ENCODE peak calls at places on chromosome 5, in four cellular contexts. X, L, T and G are unnamed samples.

GRCh38 chr5:158320178-158320674 is 461.3 kb upstream of the CLINT1 start:
- DNase-seq in X (no peak), T (no peak), L (no peak), G (no peak)

GRCh38 chr5:96790851-96791513 is 16.8 kb downstream of the ERAP1 start:
- DNase-seq in T (no peak), X (no peak), L (no peak), G (no peak)

GRCh38 chr5:85109616-85110015 is 724.9 kb upstream of the EDIL3 start:
- DNase-seq in L (no peak), X (no peak), T (no peak), G (no peak)

GRCh38 chr5:140111043-140111858 is 2.7 kb upstream of the PURA start:
- DNase-seq in X (no peak), T (no peak), L (no peak), G (no peak)

GRCh38 chr5:65834306-65834705 is 92.1 kb upstream of the ERBIN start:
- DNase-seq in T (no peak), L (no peak), X (no peak), G (no peak)

GRCh38 chr5:133998807-133999206 is 6.0 kb downstream of the VDAC1 start:
- DNase-seq in L (no peak), X (no peak), T (no peak), G (no peak)

GRCh38 chr5:31193591-31194457 is at the start of gene CDH6:
- DNase-seq in L (no peak), X (no peak), T (no peak), G (peak; percentile 33)

GRCh38 chr5:179731791-179732411 is 721 bp upstream of the MAML1 start:
- DNase-seq in L (peak; percentile 59), X (peak; percentile 43), T (no peak), G (no peak)

GRCh38 chr5:120624021-120624563 is 160.0 kb downstream of the PRR16 start:
- DNase-seq in L (no peak), X (no peak), T (no peak), G (no peak)

GRCh38 chr5:112240011-112240410 is 179.1 kb downstream of the EPB41L4A start:
- DNase-seq in L (no peak), X (no peak), T (no peak), G (peak; percentile 13)

GRCh38 chr5:29543501-29543900 is 1650.0 kb upstream of the CDH6 start:
- DNase-seq in T (no peak), L (no peak), X (no peak), G (no peak)

GRCh38 chr5:34563951-34564705 is 92.0 kb upstream of the RAI14 start:
- DNase-seq in L (no peak), X (no peak), T (no peak), G (no peak)

GRCh38 chr5:31962928-31963327 is 211.2 kb downstream of the GOLPH3 start:
- DNase-seq in T (no peak), X (no peak), L (peak; percentile 53), G (no peak)

GRCh38 chr5:18314192-18314778 is 680.0 kb downstream of the TAF11L14 start:
- DNase-seq in T (peak; percentile 15), X (no peak), L (no peak), G (no peak)

GRCh38 chr5:36722913-36723312 is 116.5 kb downstream of the SLC1A3 start:
- DNase-seq in L (no peak), X (peak; percentile 86), T (no peak), G (no peak)

GRCh38 chr5:161096591-161096990 is 244.6 kb upstream of the ATP10B start:
- DNase-seq in X (no peak), T (no peak), L (no peak), G (no peak)

GRCh38 chr5:13108281-13108680 is 836.2 kb downstream of the DNAH5 start:
- DNase-seq in X (no peak), L (no peak), T (no peak), G (no peak)

GRCh38 chr5:1502046-1502736 is 21.6 kb downstream of the LPCAT1 start:
- DNase-seq in T (peak; percentile 83), X (no peak), L (no peak), G (no peak)

GRCh38 chr5:116576043-116576713 is 1.6 kb upstream of the SEMA6A start:
- DNase-seq in L (peak; percentile 24), X (no peak), T (peak; percentile 81), G (peak; percentile 87)

GRCh38 chr5:116573617-116574431 is 799 bp downstream of the SEMA6A start:
- DNase-seq in T (no peak), L (no peak), X (no peak), G (peak; percentile 24)

GRCh38 chr5:116575635-116576042 is 1.0 kb upstream of the SEMA6A start:
- DNase-seq in T (no peak), X (no peak), L (no peak), G (no peak)

GRCh38 chr5:116573279-116573616 is 1.4 kb downstream of the SEMA6A start:
- DNase-seq in X (no peak), L (no peak), T (no peak), G (peak; percentile 30)

GRCh38 chr5:116574682-116575634 is at the start of gene SEMA6A:
- DNase-seq in L (peak; percentile 61), X (peak; percentile 81), T (peak; percentile 22), G (peak; percentile 83)
- TF ChIP-seq BHLHE40 in L (no peak), X (peak; percentile 78), T (no peak), G (no peak)

DNA sequence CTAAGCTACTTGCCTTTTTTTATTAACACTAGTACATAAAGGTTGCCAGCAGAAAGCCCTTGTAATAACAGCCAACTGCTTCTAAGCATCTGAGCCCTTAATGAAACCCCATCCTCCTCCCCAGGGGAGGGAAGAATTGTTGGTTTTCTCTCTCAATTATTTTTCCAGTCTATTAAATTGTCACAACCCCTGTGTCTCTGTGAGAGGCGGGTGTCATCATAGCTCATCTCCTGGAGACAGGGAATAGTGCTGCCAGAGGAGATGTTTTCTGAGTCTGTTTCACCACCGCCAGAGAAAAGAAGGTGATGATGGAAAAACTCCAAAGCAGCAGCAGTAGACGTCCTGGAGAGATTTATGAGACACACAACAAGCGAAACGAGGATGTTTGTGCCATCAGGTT is 271.1 kb upstream of the NMUR2 start:
- DNase-seq in T (no peak), L (no peak), X (no peak), G (no peak)
- TF ChIP-seq TARDBP in T (no peak), L (no peak), X (no peak), G (no peak)

DNA sequence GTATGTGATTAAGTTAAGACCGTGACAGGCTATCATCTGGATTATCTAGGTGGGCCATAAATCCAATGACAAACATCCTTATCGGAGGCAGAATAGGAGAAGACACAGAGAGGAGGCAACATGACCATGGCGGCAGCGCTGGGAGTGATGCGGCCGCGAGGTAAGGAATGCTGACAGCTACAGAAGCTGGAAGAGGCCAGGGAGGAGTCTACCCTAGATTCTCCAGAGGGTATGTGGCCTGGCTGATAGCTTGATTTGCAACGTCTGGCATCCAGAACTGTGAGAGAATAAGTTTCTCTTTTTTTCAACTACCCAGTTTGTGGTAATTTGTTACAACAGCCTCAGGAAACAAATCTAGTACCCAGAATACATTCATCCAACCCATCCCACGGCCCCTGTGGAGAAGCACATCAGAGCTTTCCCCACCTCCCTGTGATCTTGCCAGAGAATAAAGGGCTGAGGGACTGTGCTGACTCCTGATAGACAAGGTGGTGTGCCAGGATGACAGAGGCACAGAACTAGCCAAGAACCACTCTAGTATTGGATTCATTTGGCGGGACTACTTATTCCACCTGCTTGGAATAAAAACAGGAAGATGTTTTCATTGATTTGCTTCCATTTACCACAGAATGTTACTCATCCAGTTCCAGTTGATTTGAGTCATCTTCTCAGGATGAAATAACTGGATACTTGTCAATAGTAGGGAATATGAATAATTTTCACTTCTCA is 187.4 kb downstream of the MAN2A1 start:
- DNase-seq in T (no peak), X (no peak), L (no peak), G (no peak)
- TF ChIP-seq BHLHE40 in T (no peak), X (no peak), L (no peak), G (no peak)

GRCh38 chr5:107457138-107457537 is 213.6 kb downstream of the EFNA5 start:
- DNase-seq in T (no peak), L (no peak), X (no peak), G (no peak)

GRCh38 chr5:107457881-107458280 is 212.9 kb downstream of the EFNA5 start:
- DNase-seq in T (no peak), L (no peak), X (no peak), G (no peak)

GRCh38 chr5:107458322-107458721 is 212.4 kb downstream of the EFNA5 start:
- DNase-seq in T (no peak), X (no peak), L (no peak), G (no peak)

GRCh38 chr5:107461770-107462169 is 209.0 kb downstream of the EFNA5 start:
- DNase-seq in T (no peak), X (no peak), L (no peak), G (no peak)

DNA sequence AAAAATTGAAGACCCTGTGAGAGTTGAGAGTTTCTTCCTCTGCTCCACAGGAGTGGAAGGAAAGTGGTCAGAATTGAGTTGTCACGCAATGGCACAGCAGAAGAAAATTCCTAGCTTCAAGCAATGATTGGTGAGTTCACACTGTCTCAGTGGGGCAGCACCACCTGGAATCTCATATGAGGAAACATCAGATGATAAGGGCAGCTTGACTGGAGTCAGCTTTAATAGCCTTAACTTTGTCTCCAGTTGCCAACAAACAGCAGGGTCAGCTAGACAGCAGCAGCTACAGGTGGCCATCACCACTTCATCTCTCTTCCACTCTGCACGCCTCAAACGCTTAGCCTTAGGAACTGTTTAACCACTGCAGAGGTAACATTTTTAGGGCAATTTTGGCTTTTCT is 211.1 kb downstream of the EFNA5 start:
- DNase-seq in T (no peak), X (no peak), L (no peak), G (no peak)
- TF ChIP-seq TARDBP in T (no peak), X (no peak), L (no peak), G (no peak)